ENCODE peak calls at places on chromosomes 4 and X, in ten cellular contexts. One of them, this sample, is unnamed.
A peak's percentile ranks its signal among the peaks of the same experiment; 100 is the strongest.

GRCh38 chr4:81330018-81330417 is 115.0 kb upstream of the PRKG2 start:
- DNase-seq in stimulated activated CD4-positive, alpha-beta T cell treated with anti-CD3 and anti-CD28 coated beads, Interleukin-2, amount 100 ng/mL, for 24 hours: no peak
- DNase-seq in fibroblast of lung: no peak
- DNase-seq in naive B cell: no peak
- DNase-seq in stimulated activated CD8-positive, alpha-beta memory T cell treated with anti-CD3 and anti-CD28 coated beads, Interleukin-2, amount 100 ng/mL, for 1 hour: no peak
- DNase-seq in activated CD8-positive, alpha-beta T cell treated with anti-CD3 and anti-CD28 coated beads, Interleukin-2, amount 10 ng/mL, durations not matched to agents 7 days and 5 days: no peak
- DNase-seq in adipocyte: no peak
- DNase-seq in T-cell: no peak
- DNase-seq in A549: no peak
- DNase-seq in amniotic epithelial cell: no peak
- DNase-seq in this sample: no peak

GRCh38 chr4:105594094-105595010 is 41.9 kb downstream of the ARHGEF38 start:
- DNase-seq in T-cell: no peak
- DNase-seq in stimulated activated CD4-positive, alpha-beta T cell treated with anti-CD3 and anti-CD28 coated beads, Interleukin-2, amount 100 ng/mL, for 24 hours: no peak
- DNase-seq in fibroblast of lung: no peak
- DNase-seq in adipocyte: no peak
- DNase-seq in naive B cell: no peak
- DNase-seq in activated CD8-positive, alpha-beta T cell treated with anti-CD3 and anti-CD28 coated beads, Interleukin-2, amount 10 ng/mL, durations not matched to agents 7 days and 5 days: no peak
- DNase-seq in A549: peak; percentile 9
- DNase-seq in stimulated activated CD8-positive, alpha-beta memory T cell treated with anti-CD3 and anti-CD28 coated beads, Interleukin-2, amount 100 ng/mL, for 1 hour: no peak
- DNase-seq in amniotic epithelial cell: no peak
- DNase-seq in this sample: no peak

GRCh38 chrX:150150081-150150779 is 211.9 kb upstream of the EOLA2 start:
- DNase-seq in activated CD8-positive, alpha-beta T cell treated with anti-CD3 and anti-CD28 coated beads, Interleukin-2, amount 10 ng/mL, durations not matched to agents 7 days and 5 days: no peak
- DNase-seq in fibroblast of lung: no peak
- DNase-seq in naive B cell: no peak
- DNase-seq in stimulated activated CD8-positive, alpha-beta memory T cell treated with anti-CD3 and anti-CD28 coated beads, Interleukin-2, amount 100 ng/mL, for 1 hour: no peak
- DNase-seq in stimulated activated CD4-positive, alpha-beta T cell treated with anti-CD3 and anti-CD28 coated beads, Interleukin-2, amount 100 ng/mL, for 24 hours: no peak
- DNase-seq in adipocyte: peak; percentile 9
- DNase-seq in amniotic epithelial cell: no peak
- DNase-seq in T-cell: no peak
- DNase-seq in A549: no peak
- DNase-seq in this sample: no peak

GRCh38 chr4:140242357-140243284 is 88.6 kb upstream of the MAML3 start:
- DNase-seq in amniotic epithelial cell: no peak
- DNase-seq in T-cell: no peak
- DNase-seq in A549: no peak
- DNase-seq in adipocyte: no peak
- DNase-seq in fibroblast of lung: no peak
- DNase-seq in naive B cell: peak; percentile 53
- DNase-seq in stimulated activated CD8-positive, alpha-beta memory T cell treated with anti-CD3 and anti-CD28 coated beads, Interleukin-2, amount 100 ng/mL, for 1 hour: no peak
- DNase-seq in activated CD8-positive, alpha-beta T cell treated with anti-CD3 and anti-CD28 coated beads, Interleukin-2, amount 10 ng/mL, durations not matched to agents 7 days and 5 days: peak; percentile 53
- DNase-seq in stimulated activated CD4-positive, alpha-beta T cell treated with anti-CD3 and anti-CD28 coated beads, Interleukin-2, amount 100 ng/mL, for 24 hours: no peak
- DNase-seq in this sample: peak; percentile 51

GRCh38 chrX:39984191-39984956 is 113.4 kb downstream of the BCOR start:
- DNase-seq in A549: no peak
- DNase-seq in stimulated activated CD4-positive, alpha-beta T cell treated with anti-CD3 and anti-CD28 coated beads, Interleukin-2, amount 100 ng/mL, for 24 hours: no peak
- DNase-seq in activated CD8-positive, alpha-beta T cell treated with anti-CD3 and anti-CD28 coated beads, Interleukin-2, amount 10 ng/mL, durations not matched to agents 7 days and 5 days: no peak
- DNase-seq in naive B cell: no peak
- DNase-seq in stimulated activated CD8-positive, alpha-beta memory T cell treated with anti-CD3 and anti-CD28 coated beads, Interleukin-2, amount 100 ng/mL, for 1 hour: no peak
- DNase-seq in T-cell: no peak
- DNase-seq in adipocyte: no peak
- DNase-seq in amniotic epithelial cell: peak; percentile 77
- DNase-seq in fibroblast of lung: peak; percentile 57
- DNase-seq in this sample: peak; percentile 69

GRCh38 chr4:182893490-182893889 is 23.7 kb downstream of the DCTD start:
- DNase-seq in stimulated activated CD8-positive, alpha-beta memory T cell treated with anti-CD3 and anti-CD28 coated beads, Interleukin-2, amount 100 ng/mL, for 1 hour: no peak
- DNase-seq in fibroblast of lung: no peak
- DNase-seq in activated CD8-positive, alpha-beta T cell treated with anti-CD3 and anti-CD28 coated beads, Interleukin-2, amount 10 ng/mL, durations not matched to agents 7 days and 5 days: no peak
- DNase-seq in amniotic epithelial cell: no peak
- DNase-seq in A549: no peak
- DNase-seq in stimulated activated CD4-positive, alpha-beta T cell treated with anti-CD3 and anti-CD28 coated beads, Interleukin-2, amount 100 ng/mL, for 24 hours: no peak
- DNase-seq in T-cell: no peak
- DNase-seq in adipocyte: no peak
- DNase-seq in naive B cell: no peak
- DNase-seq in this sample: no peak

GRCh38 chrX:136251042-136251991 is at the start of gene MAP7D3:
- DNase-seq in stimulated activated CD8-positive, alpha-beta memory T cell treated with anti-CD3 and anti-CD28 coated beads, Interleukin-2, amount 100 ng/mL, for 1 hour: peak; percentile 21
- DNase-seq in naive B cell: peak; percentile 70
- DNase-seq in fibroblast of lung: peak; percentile 35
- DNase-seq in activated CD8-positive, alpha-beta T cell treated with anti-CD3 and anti-CD28 coated beads, Interleukin-2, amount 10 ng/mL, durations not matched to agents 7 days and 5 days: peak; percentile 73
- DNase-seq in T-cell: peak; percentile 58
- DNase-seq in stimulated activated CD4-positive, alpha-beta T cell treated with anti-CD3 and anti-CD28 coated beads, Interleukin-2, amount 100 ng/mL, for 24 hours: peak; percentile 67
- DNase-seq in amniotic epithelial cell: peak; percentile 29
- DNase-seq in adipocyte: peak; percentile 79
- DNase-seq in A549: peak; percentile 69
- DNase-seq in this sample: peak; percentile 46

GRCh38 chr4:187993827-187994226 is 1.7 kb upstream of the ZFP42 start:
- DNase-seq in activated CD8-positive, alpha-beta T cell treated with anti-CD3 and anti-CD28 coated beads, Interleukin-2, amount 10 ng/mL, durations not matched to agents 7 days and 5 days: no peak
- DNase-seq in stimulated activated CD4-positive, alpha-beta T cell treated with anti-CD3 and anti-CD28 coated beads, Interleukin-2, amount 100 ng/mL, for 24 hours: no peak
- DNase-seq in A549: peak; percentile 28
- DNase-seq in fibroblast of lung: no peak
- DNase-seq in amniotic epithelial cell: peak; percentile 7
- DNase-seq in naive B cell: no peak
- DNase-seq in stimulated activated CD8-positive, alpha-beta memory T cell treated with anti-CD3 and anti-CD28 coated beads, Interleukin-2, amount 100 ng/mL, for 1 hour: no peak
- DNase-seq in adipocyte: peak; percentile 38
- DNase-seq in T-cell: no peak
- DNase-seq in this sample: no peak

GRCh38 chrX:103734125-103734760 is 23.5 kb downstream of the TMEM31 start:
- DNase-seq in stimulated activated CD4-positive, alpha-beta T cell treated with anti-CD3 and anti-CD28 coated beads, Interleukin-2, amount 100 ng/mL, for 24 hours: peak; percentile 2
- DNase-seq in T-cell: no peak
- DNase-seq in stimulated activated CD8-positive, alpha-beta memory T cell treated with anti-CD3 and anti-CD28 coated beads, Interleukin-2, amount 100 ng/mL, for 1 hour: no peak
- DNase-seq in naive B cell: no peak
- DNase-seq in activated CD8-positive, alpha-beta T cell treated with anti-CD3 and anti-CD28 coated beads, Interleukin-2, amount 10 ng/mL, durations not matched to agents 7 days and 5 days: no peak
- DNase-seq in A549: no peak
- DNase-seq in adipocyte: peak; percentile 17
- DNase-seq in fibroblast of lung: peak; percentile 8
- DNase-seq in amniotic epithelial cell: peak; percentile 13
- DNase-seq in this sample: peak; percentile 72

GRCh38 chr4:38366997-38367396 is 297.0 kb upstream of the KLF3 start:
- DNase-seq in activated CD8-positive, alpha-beta T cell treated with anti-CD3 and anti-CD28 coated beads, Interleukin-2, amount 10 ng/mL, durations not matched to agents 7 days and 5 days: no peak
- DNase-seq in amniotic epithelial cell: no peak
- DNase-seq in naive B cell: no peak
- DNase-seq in stimulated activated CD8-positive, alpha-beta memory T cell treated with anti-CD3 and anti-CD28 coated beads, Interleukin-2, amount 100 ng/mL, for 1 hour: no peak
- DNase-seq in A549: no peak
- DNase-seq in fibroblast of lung: no peak
- DNase-seq in stimulated activated CD4-positive, alpha-beta T cell treated with anti-CD3 and anti-CD28 coated beads, Interleukin-2, amount 100 ng/mL, for 24 hours: no peak
- DNase-seq in T-cell: no peak
- DNase-seq in adipocyte: no peak
- DNase-seq in this sample: no peak

GRCh38 chr4:89724716-89725115 is 112.2 kb downstream of the SNCA start:
- DNase-seq in stimulated activated CD4-positive, alpha-beta T cell treated with anti-CD3 and anti-CD28 coated beads, Interleukin-2, amount 100 ng/mL, for 24 hours: no peak
- DNase-seq in amniotic epithelial cell: peak; percentile 65
- DNase-seq in naive B cell: no peak
- DNase-seq in activated CD8-positive, alpha-beta T cell treated with anti-CD3 and anti-CD28 coated beads, Interleukin-2, amount 10 ng/mL, durations not matched to agents 7 days and 5 days: no peak
- DNase-seq in stimulated activated CD8-positive, alpha-beta memory T cell treated with anti-CD3 and anti-CD28 coated beads, Interleukin-2, amount 100 ng/mL, for 1 hour: no peak
- DNase-seq in T-cell: no peak
- DNase-seq in A549: no peak
- DNase-seq in fibroblast of lung: peak; percentile 85
- DNase-seq in adipocyte: peak; percentile 71
- DNase-seq in this sample: peak; percentile 46

GRCh38 chr4:7364979-7365378 is 69.8 kb downstream of the PSAPL1 start:
- DNase-seq in amniotic epithelial cell: no peak
- DNase-seq in A549: no peak
- DNase-seq in naive B cell: no peak
- DNase-seq in stimulated activated CD4-positive, alpha-beta T cell treated with anti-CD3 and anti-CD28 coated beads, Interleukin-2, amount 100 ng/mL, for 24 hours: no peak
- DNase-seq in fibroblast of lung: no peak
- DNase-seq in stimulated activated CD8-positive, alpha-beta memory T cell treated with anti-CD3 and anti-CD28 coated beads, Interleukin-2, amount 100 ng/mL, for 1 hour: no peak
- DNase-seq in activated CD8-positive, alpha-beta T cell treated with anti-CD3 and anti-CD28 coated beads, Interleukin-2, amount 10 ng/mL, durations not matched to agents 7 days and 5 days: no peak
- DNase-seq in T-cell: no peak
- DNase-seq in adipocyte: no peak
- DNase-seq in this sample: no peak

GRCh38 chr4:1872918-1873269 is 1.7 kb downstream of the NSD2 start:
- DNase-seq in naive B cell: no peak
- DNase-seq in T-cell: no peak
- DNase-seq in fibroblast of lung: peak; percentile 82
- DNase-seq in stimulated activated CD4-positive, alpha-beta T cell treated with anti-CD3 and anti-CD28 coated beads, Interleukin-2, amount 100 ng/mL, for 24 hours: peak; percentile 26
- DNase-seq in amniotic epithelial cell: peak; percentile 53
- DNase-seq in stimulated activated CD8-positive, alpha-beta memory T cell treated with anti-CD3 and anti-CD28 coated beads, Interleukin-2, amount 100 ng/mL, for 1 hour: no peak
- DNase-seq in A549: no peak
- DNase-seq in adipocyte: peak; percentile 52
- DNase-seq in activated CD8-positive, alpha-beta T cell treated with anti-CD3 and anti-CD28 coated beads, Interleukin-2, amount 10 ng/mL, durations not matched to agents 7 days and 5 days: peak; percentile 55
- DNase-seq in this sample: peak; percentile 59

GRCh38 chr4:68342139-68342538 is 7.8 kb downstream of the YTHDC1 start:
- DNase-seq in stimulated activated CD8-positive, alpha-beta memory T cell treated with anti-CD3 and anti-CD28 coated beads, Interleukin-2, amount 100 ng/mL, for 1 hour: no peak
- DNase-seq in stimulated activated CD4-positive, alpha-beta T cell treated with anti-CD3 and anti-CD28 coated beads, Interleukin-2, amount 100 ng/mL, for 24 hours: no peak
- DNase-seq in T-cell: no peak
- DNase-seq in fibroblast of lung: peak; percentile 67
- DNase-seq in A549: peak; percentile 28
- DNase-seq in activated CD8-positive, alpha-beta T cell treated with anti-CD3 and anti-CD28 coated beads, Interleukin-2, amount 10 ng/mL, durations not matched to agents 7 days and 5 days: no peak
- DNase-seq in naive B cell: no peak
- DNase-seq in adipocyte: peak; percentile 30
- DNase-seq in amniotic epithelial cell: peak; percentile 74
- DNase-seq in this sample: peak; percentile 76

GRCh38 chrX:46673596-46673995 is 85.3 kb downstream of the SLC9A7 start:
- DNase-seq in activated CD8-positive, alpha-beta T cell treated with anti-CD3 and anti-CD28 coated beads, Interleukin-2, amount 10 ng/mL, durations not matched to agents 7 days and 5 days: no peak
- DNase-seq in T-cell: no peak
- DNase-seq in amniotic epithelial cell: no peak
- DNase-seq in adipocyte: no peak
- DNase-seq in stimulated activated CD8-positive, alpha-beta memory T cell treated with anti-CD3 and anti-CD28 coated beads, Interleukin-2, amount 100 ng/mL, for 1 hour: no peak
- DNase-seq in naive B cell: no peak
- DNase-seq in stimulated activated CD4-positive, alpha-beta T cell treated with anti-CD3 and anti-CD28 coated beads, Interleukin-2, amount 100 ng/mL, for 24 hours: no peak
- DNase-seq in A549: no peak
- DNase-seq in fibroblast of lung: no peak
- DNase-seq in this sample: no peak

GRCh38 chr4:59704621-59705020 is 1495.5 kb upstream of the ADGRL3 start:
- DNase-seq in fibroblast of lung: no peak
- DNase-seq in A549: no peak
- DNase-seq in stimulated activated CD4-positive, alpha-beta T cell treated with anti-CD3 and anti-CD28 coated beads, Interleukin-2, amount 100 ng/mL, for 24 hours: no peak
- DNase-seq in stimulated activated CD8-positive, alpha-beta memory T cell treated with anti-CD3 and anti-CD28 coated beads, Interleukin-2, amount 100 ng/mL, for 1 hour: no peak
- DNase-seq in adipocyte: no peak
- DNase-seq in amniotic epithelial cell: no peak
- DNase-seq in naive B cell: no peak
- DNase-seq in activated CD8-positive, alpha-beta T cell treated with anti-CD3 and anti-CD28 coated beads, Interleukin-2, amount 10 ng/mL, durations not matched to agents 7 days and 5 days: no peak
- DNase-seq in T-cell: no peak
- DNase-seq in this sample: no peak

GRCh38 chr4:111778543-111778942 is 366.7 kb upstream of the FAM241A start:
- DNase-seq in stimulated activated CD4-positive, alpha-beta T cell treated with anti-CD3 and anti-CD28 coated beads, Interleukin-2, amount 100 ng/mL, for 24 hours: no peak
- DNase-seq in amniotic epithelial cell: peak; percentile 55
- DNase-seq in T-cell: no peak
- DNase-seq in stimulated activated CD8-positive, alpha-beta memory T cell treated with anti-CD3 and anti-CD28 coated beads, Interleukin-2, amount 100 ng/mL, for 1 hour: no peak
- DNase-seq in activated CD8-positive, alpha-beta T cell treated with anti-CD3 and anti-CD28 coated beads, Interleukin-2, amount 10 ng/mL, durations not matched to agents 7 days and 5 days: no peak
- DNase-seq in adipocyte: peak; percentile 41
- DNase-seq in A549: peak; percentile 4
- DNase-seq in fibroblast of lung: no peak
- DNase-seq in naive B cell: no peak
- DNase-seq in this sample: no peak

GRCh38 chrX:39956803-39957394 is 140.9 kb downstream of the BCOR start:
- DNase-seq in amniotic epithelial cell: no peak
- DNase-seq in A549: no peak
- DNase-seq in activated CD8-positive, alpha-beta T cell treated with anti-CD3 and anti-CD28 coated beads, Interleukin-2, amount 10 ng/mL, durations not matched to agents 7 days and 5 days: no peak
- DNase-seq in fibroblast of lung: no peak
- DNase-seq in adipocyte: no peak
- DNase-seq in stimulated activated CD8-positive, alpha-beta memory T cell treated with anti-CD3 and anti-CD28 coated beads, Interleukin-2, amount 100 ng/mL, for 1 hour: no peak
- DNase-seq in naive B cell: no peak
- DNase-seq in stimulated activated CD4-positive, alpha-beta T cell treated with anti-CD3 and anti-CD28 coated beads, Interleukin-2, amount 100 ng/mL, for 24 hours: no peak
- DNase-seq in T-cell: no peak
- DNase-seq in this sample: no peak

GRCh38 chr4:140944539-140944938 is 188.4 kb upstream of the TBC1D9 start:
- DNase-seq in naive B cell: no peak
- DNase-seq in adipocyte: peak; percentile 66
- DNase-seq in T-cell: no peak
- DNase-seq in stimulated activated CD4-positive, alpha-beta T cell treated with anti-CD3 and anti-CD28 coated beads, Interleukin-2, amount 100 ng/mL, for 24 hours: no peak
- DNase-seq in stimulated activated CD8-positive, alpha-beta memory T cell treated with anti-CD3 and anti-CD28 coated beads, Interleukin-2, amount 100 ng/mL, for 1 hour: no peak
- DNase-seq in activated CD8-positive, alpha-beta T cell treated with anti-CD3 and anti-CD28 coated beads, Interleukin-2, amount 10 ng/mL, durations not matched to agents 7 days and 5 days: no peak
- DNase-seq in A549: no peak
- DNase-seq in fibroblast of lung: peak; percentile 78
- DNase-seq in amniotic epithelial cell: peak; percentile 59
- DNase-seq in this sample: peak; percentile 66

GRCh38 chr4:98609946-98610345 is 48.5 kb downstream of the TSPAN5 start:
- DNase-seq in naive B cell: no peak
- DNase-seq in stimulated activated CD4-positive, alpha-beta T cell treated with anti-CD3 and anti-CD28 coated beads, Interleukin-2, amount 100 ng/mL, for 24 hours: no peak
- DNase-seq in A549: no peak
- DNase-seq in amniotic epithelial cell: no peak
- DNase-seq in T-cell: no peak
- DNase-seq in activated CD8-positive, alpha-beta T cell treated with anti-CD3 and anti-CD28 coated beads, Interleukin-2, amount 10 ng/mL, durations not matched to agents 7 days and 5 days: no peak
- DNase-seq in stimulated activated CD8-positive, alpha-beta memory T cell treated with anti-CD3 and anti-CD28 coated beads, Interleukin-2, amount 100 ng/mL, for 1 hour: no peak
- DNase-seq in fibroblast of lung: no peak
- DNase-seq in adipocyte: peak; percentile 72
- DNase-seq in this sample: no peak

GRCh38 chr4:8858188-8858924 is 13.3 kb downstream of the HMX1 start:
- DNase-seq in adipocyte: no peak
- DNase-seq in T-cell: no peak
- DNase-seq in amniotic epithelial cell: no peak
- DNase-seq in naive B cell: no peak
- DNase-seq in stimulated activated CD8-positive, alpha-beta memory T cell treated with anti-CD3 and anti-CD28 coated beads, Interleukin-2, amount 100 ng/mL, for 1 hour: no peak
- DNase-seq in A549: no peak
- DNase-seq in activated CD8-positive, alpha-beta T cell treated with anti-CD3 and anti-CD28 coated beads, Interleukin-2, amount 10 ng/mL, durations not matched to agents 7 days and 5 days: peak; percentile 33
- DNase-seq in stimulated activated CD4-positive, alpha-beta T cell treated with anti-CD3 and anti-CD28 coated beads, Interleukin-2, amount 100 ng/mL, for 24 hours: no peak
- DNase-seq in fibroblast of lung: no peak
- DNase-seq in this sample: no peak

GRCh38 chr4:4386296-4386735 is 586 bp upstream of the NSG1 start:
- DNase-seq in adipocyte: peak; percentile 17
- DNase-seq in stimulated activated CD4-positive, alpha-beta T cell treated with anti-CD3 and anti-CD28 coated beads, Interleukin-2, amount 100 ng/mL, for 24 hours: peak; percentile 46
- DNase-seq in fibroblast of lung: no peak
- DNase-seq in A549: peak; percentile 12
- DNase-seq in amniotic epithelial cell: no peak
- DNase-seq in naive B cell: no peak
- DNase-seq in activated CD8-positive, alpha-beta T cell treated with anti-CD3 and anti-CD28 coated beads, Interleukin-2, amount 10 ng/mL, durations not matched to agents 7 days and 5 days: peak; percentile 53
- DNase-seq in stimulated activated CD8-positive, alpha-beta memory T cell treated with anti-CD3 and anti-CD28 coated beads, Interleukin-2, amount 100 ng/mL, for 1 hour: no peak
- DNase-seq in T-cell: peak; percentile 19
- DNase-seq in this sample: peak; percentile 48

GRCh38 chr4:152385551-152385950 is 150.3 kb downstream of the FBXW7 start:
- DNase-seq in stimulated activated CD4-positive, alpha-beta T cell treated with anti-CD3 and anti-CD28 coated beads, Interleukin-2, amount 100 ng/mL, for 24 hours: no peak
- DNase-seq in T-cell: no peak
- DNase-seq in adipocyte: peak; percentile 60
- DNase-seq in fibroblast of lung: peak; percentile 4
- DNase-seq in naive B cell: no peak
- DNase-seq in amniotic epithelial cell: no peak
- DNase-seq in stimulated activated CD8-positive, alpha-beta memory T cell treated with anti-CD3 and anti-CD28 coated beads, Interleukin-2, amount 100 ng/mL, for 1 hour: no peak
- DNase-seq in A549: no peak
- DNase-seq in activated CD8-positive, alpha-beta T cell treated with anti-CD3 and anti-CD28 coated beads, Interleukin-2, amount 10 ng/mL, durations not matched to agents 7 days and 5 days: no peak
- DNase-seq in this sample: peak; percentile 37

GRCh38 chr4:1609901-1610790 is 74.0 kb downstream of the FAM53A start:
- DNase-seq in fibroblast of lung: no peak
- DNase-seq in stimulated activated CD8-positive, alpha-beta memory T cell treated with anti-CD3 and anti-CD28 coated beads, Interleukin-2, amount 100 ng/mL, for 1 hour: no peak
- DNase-seq in A549: no peak
- DNase-seq in naive B cell: no peak
- DNase-seq in stimulated activated CD4-positive, alpha-beta T cell treated with anti-CD3 and anti-CD28 coated beads, Interleukin-2, amount 100 ng/mL, for 24 hours: no peak
- DNase-seq in T-cell: no peak
- DNase-seq in activated CD8-positive, alpha-beta T cell treated with anti-CD3 and anti-CD28 coated beads, Interleukin-2, amount 10 ng/mL, durations not matched to agents 7 days and 5 days: no peak
- DNase-seq in adipocyte: no peak
- DNase-seq in amniotic epithelial cell: no peak
- DNase-seq in this sample: no peak

GRCh38 chr4:163673848-163674702 is 179.6 kb downstream of the TMA16 start:
- DNase-seq in stimulated activated CD4-positive, alpha-beta T cell treated with anti-CD3 and anti-CD28 coated beads, Interleukin-2, amount 100 ng/mL, for 24 hours: no peak
- DNase-seq in A549: no peak
- DNase-seq in adipocyte: no peak
- DNase-seq in naive B cell: peak; percentile 59
- DNase-seq in activated CD8-positive, alpha-beta T cell treated with anti-CD3 and anti-CD28 coated beads, Interleukin-2, amount 10 ng/mL, durations not matched to agents 7 days and 5 days: no peak
- DNase-seq in T-cell: no peak
- DNase-seq in stimulated activated CD8-positive, alpha-beta memory T cell treated with anti-CD3 and anti-CD28 coated beads, Interleukin-2, amount 100 ng/mL, for 1 hour: no peak
- DNase-seq in amniotic epithelial cell: no peak
- DNase-seq in fibroblast of lung: no peak
- DNase-seq in this sample: no peak

GRCh38 chrX:11462136-11462535 is 168.9 kb downstream of the AMELX start:
- DNase-seq in T-cell: no peak
- DNase-seq in amniotic epithelial cell: peak; percentile 13
- DNase-seq in stimulated activated CD4-positive, alpha-beta T cell treated with anti-CD3 and anti-CD28 coated beads, Interleukin-2, amount 100 ng/mL, for 24 hours: no peak
- DNase-seq in fibroblast of lung: no peak
- DNase-seq in naive B cell: no peak
- DNase-seq in activated CD8-positive, alpha-beta T cell treated with anti-CD3 and anti-CD28 coated beads, Interleukin-2, amount 10 ng/mL, durations not matched to agents 7 days and 5 days: no peak
- DNase-seq in adipocyte: peak; percentile 35
- DNase-seq in stimulated activated CD8-positive, alpha-beta memory T cell treated with anti-CD3 and anti-CD28 coated beads, Interleukin-2, amount 100 ng/mL, for 1 hour: no peak
- DNase-seq in A549: peak; percentile 27
- DNase-seq in this sample: no peak

GRCh38 chr4:69787879-69788278 is 27.5 kb upstream of the SULT1B1 start:
- DNase-seq in stimulated activated CD4-positive, alpha-beta T cell treated with anti-CD3 and anti-CD28 coated beads, Interleukin-2, amount 100 ng/mL, for 24 hours: no peak
- DNase-seq in T-cell: no peak
- DNase-seq in amniotic epithelial cell: no peak
- DNase-seq in fibroblast of lung: peak; percentile 49
- DNase-seq in stimulated activated CD8-positive, alpha-beta memory T cell treated with anti-CD3 and anti-CD28 coated beads, Interleukin-2, amount 100 ng/mL, for 1 hour: no peak
- DNase-seq in activated CD8-positive, alpha-beta T cell treated with anti-CD3 and anti-CD28 coated beads, Interleukin-2, amount 10 ng/mL, durations not matched to agents 7 days and 5 days: no peak
- DNase-seq in naive B cell: no peak
- DNase-seq in A549: no peak
- DNase-seq in adipocyte: no peak
- DNase-seq in this sample: no peak

GRCh38 chr4:87802858-87803257 is 3.5 kb downstream of the IBSP start:
- DNase-seq in A549: no peak
- DNase-seq in fibroblast of lung: no peak
- DNase-seq in adipocyte: no peak
- DNase-seq in activated CD8-positive, alpha-beta T cell treated with anti-CD3 and anti-CD28 coated beads, Interleukin-2, amount 10 ng/mL, durations not matched to agents 7 days and 5 days: no peak
- DNase-seq in stimulated activated CD8-positive, alpha-beta memory T cell treated with anti-CD3 and anti-CD28 coated beads, Interleukin-2, amount 100 ng/mL, for 1 hour: no peak
- DNase-seq in stimulated activated CD4-positive, alpha-beta T cell treated with anti-CD3 and anti-CD28 coated beads, Interleukin-2, amount 100 ng/mL, for 24 hours: no peak
- DNase-seq in T-cell: no peak
- DNase-seq in naive B cell: no peak
- DNase-seq in amniotic epithelial cell: no peak
- DNase-seq in this sample: no peak

This sample was measured in fibroblast of pulmonary artery.